ENCODE peak calls at places on chromosome X, in seven cellular contexts. T is fibroblast of pulmonary artery; I is activated CD4-positive, alpha-beta T cell treated with anti-CD3 and anti-CD28 coated beads for 1 hour; U is small intestine; F is iris pigment epithelial cell; W is nephron progenitor cell; A is thoracic aorta. S is an unnamed sample.

GRCh38 chrX:44244008-44244407 is 99.5 kb downstream of the EFHC2 start:
- DNase-seq in W (no peak), I (no peak), F (peak), A (no peak), U (peak), T (peak), S (no peak)

GRCh38 chrX:72169008-72169728 is 12.4 kb upstream of the PIN4 start:
- DNase-seq in A (no peak), W (no peak), F (no peak), U (peak), I (peak), T (no peak), S (no peak)

GRCh38 chrX:9844936-9845573 is 58.8 kb downstream of the SHROOM2 start:
- DNase-seq in U (no peak), A (no peak), T (no peak), F (no peak), W (no peak), I (no peak), S (no peak)

GRCh38 chrX:6813836-6814370 is 279.0 kb upstream of the VCX3A start:
- DNase-seq in A (no peak), U (no peak), I (no peak), T (no peak), W (peak), F (no peak), S (no peak)

GRCh38 chrX:53086464-53086863 is 4.3 kb downstream of the TSPYL2 start:
- DNase-seq in A (no peak), W (no peak), U (peak), T (peak), F (peak), I (no peak), S (no peak)

GRCh38 chrX:40304115-40304514 is 206.4 kb upstream of the BCOR start:
- DNase-seq in I (no peak), U (no peak), F (no peak), T (no peak), W (no peak), A (no peak), S (no peak)

GRCh38 chrX:85611926-85612325 is 232.5 kb upstream of the POF1B start:
- DNase-seq in I (no peak), U (no peak), F (peak), W (no peak), A (no peak), T (peak), S (no peak)

GRCh38 chrX:49995021-49995731 is 72.8 kb downstream of the CLCN5 start:
- DNase-seq in U (no peak), T (peak), I (no peak), F (peak), W (no peak), A (no peak), S (no peak)

GRCh38 chrX:48474127-48474526 is 1.9 kb upstream of the FTSJ1 start:
- DNase-seq in U (no peak), T (peak), A (no peak), I (no peak), W (no peak), F (peak), S (no peak)

GRCh38 chrX:133005038-133005437 is 46.6 kb upstream of the HS6ST2 start:
- DNase-seq in F (peak), A (no peak), I (no peak), W (peak), T (peak), U (no peak), S (no peak)

GRCh38 chrX:27751976-27752375 is 55.8 kb upstream of the MAGEB10 start:
- DNase-seq in U (no peak), A (no peak), I (no peak), W (no peak), T (peak), F (peak), S (no peak)

GRCh38 chrX:104707572-104707971 is 141.6 kb downstream of the IL1RAPL2 start:
- DNase-seq in T (no peak), F (no peak), W (no peak), I (no peak), A (no peak), U (no peak), S (no peak)

GRCh38 chrX:49155243-49155899 is 7.2 kb upstream of the MAGIX start:
- DNase-seq in I (no peak), W (peak), U (peak), F (peak), T (peak), A (no peak), S (no peak)

GRCh38 chrX:38403834-38404233 is 51.4 kb downstream of the OTC start:
- DNase-seq in F (no peak), I (no peak), A (no peak), U (no peak), W (no peak), T (no peak), S (no peak)

GRCh38 chrX:146363919-146364318 is 445.7 kb upstream of the CXorf51B start:
- DNase-seq in T (no peak), I (no peak), A (no peak), W (no peak), F (no peak), U (no peak), S (no peak)

GRCh38 chrX:23503835-23504539 is 163.3 kb upstream of the PRDX4 start:
- DNase-seq in F (peak), U (peak), I (no peak), A (peak), W (no peak), T (peak), S (no peak)

GRCh38 chrX:8711401-8711800 is 20.5 kb downstream of the ANOS1 start:
- DNase-seq in T (no peak), A (no peak), W (no peak), I (no peak), F (no peak), U (no peak), S (no peak)

GRCh38 chrX:8284131-8284530 is 113.1 kb upstream of the VCX2 start:
- DNase-seq in U (no peak), I (no peak), W (no peak), T (no peak), F (no peak), A (no peak), S (no peak)

GRCh38 chrX:154719132-154719675 is 31.7 kb downstream of the GAB3 start:
- DNase-seq in T (peak), U (peak), A (no peak), W (no peak), I (peak), F (peak), S (no peak)

GRCh38 chrX:94435799-94436198 is 761.8 kb downstream of the FAM133A start:
- DNase-seq in A (no peak), I (no peak), W (no peak), U (no peak), F (no peak), T (no peak), S (no peak)

GRCh38 chrX:147838465-147839131 is 73.1 kb upstream of the FMR1 start:
- DNase-seq in F (peak), I (no peak), W (no peak), U (no peak), A (no peak), T (no peak), S (no peak)

GRCh38 chrX:54359408-54359807 is 1.6 kb upstream of the WNK3 start:
- DNase-seq in A (no peak), U (no peak), W (no peak), T (no peak), I (no peak), F (no peak), S (no peak)

GRCh38 chrX:23008431-23009099 is 8.8 kb downstream of the DDX53 start:
- DNase-seq in T (peak), I (no peak), F (peak), W (no peak), U (peak), A (no peak), S (no peak)

GRCh38 chrX:119760026-119760902 is 1.9 kb downstream of the SOWAHD start:
- DNase-seq in T (no peak), U (no peak), A (no peak), I (no peak), W (no peak), F (no peak), S (no peak)

GRCh38 chrX:130885996-130886395 is 17.0 kb downstream of the ENOX2 start:
- DNase-seq in U (no peak), A (no peak), W (no peak), I (no peak), T (no peak), F (no peak), S (no peak)

GRCh38 chrX:19904778-19905367 is 17.5 kb upstream of the SH3KBP1 start:
- DNase-seq in I (no peak), T (peak), W (peak), U (peak), A (no peak), F (peak), S (no peak)

GRCh38 chrX:51866156-51866555 is 27.3 kb upstream of the MAGED1 start:
- DNase-seq in U (no peak), F (peak), W (no peak), T (peak), A (no peak), I (no peak), S (no peak)

GRCh38 chrX:132751043-132751690 is 207.3 kb downstream of the HS6ST2 start:
- DNase-seq in A (no peak), W (no peak), U (no peak), I (no peak), T (no peak), F (no peak), S (no peak)

GRCh38 chrX:118324588-118324987 is 21.3 kb upstream of the WDR44 start:
- DNase-seq in F (no peak), I (no peak), U (no peak), W (no peak), A (no peak), T (no peak), S (no peak)

GRCh38 chrX:154019633-154020499 is at the start of gene IRAK1:
- DNase-seq in F (peak), U (peak), A (no peak), W (peak), T (peak), I (peak), S (peak)

GRCh38 chrX:112614640-112615039 is 65.1 kb downstream of the LHFPL1 start:
- DNase-seq in T (peak), A (no peak), W (no peak), I (no peak), F (peak), U (no peak), S (no peak)

GRCh38 chrX:121298499-121298898 is 251.1 kb downstream of the GLUD2 start:
- DNase-seq in U (no peak), T (no peak), W (no peak), A (no peak), F (no peak), I (no peak), S (no peak)

GRCh38 chrX:94455782-94456181 is 781.8 kb downstream of the FAM133A start:
- DNase-seq in U (no peak), A (no peak), T (no peak), W (no peak), I (no peak), F (no peak), S (no peak)